ENCODE peak calls at places on chromosomes 7 and 10, in eight cellular contexts. X is CD4-positive, CD25-positive, alpha-beta regulatory T cell; K is glutamatergic neuron; O is RWPE1; Z is ELR; R is kidney glomerular epithelial cell; P is brain microvascular endothelial cell; Q is progenitor cell of endocrine pancreas. B is an unnamed sample.

GRCh38 chr7:73995330-73995729 is 32.6 kb upstream of the ELN start:
- DNase-seq in X (no peak), K (no peak), O (no peak), Z (peak), R (no peak), P (peak), Q (no peak), B (no peak)

GRCh38 chr7:957418-958220 is 3.1 kb upstream of the ADAP1 start:
- DNase-seq in X (no peak), K (peak), O (no peak), Z (no peak), R (no peak), P (no peak), Q (no peak), B (peak)

GRCh38 chr10:29617880-29618340 is 16.9 kb downstream of the SVIL start:
- DNase-seq in X (no peak), K (no peak), O (no peak), Z (no peak), R (no peak), P (no peak), Q (no peak), B (no peak)

GRCh38 chr7:36962367-36962766 is 238.1 kb upstream of the AOAH start:
- DNase-seq in X (no peak), K (no peak), O (no peak), Z (no peak), R (peak), P (no peak), Q (no peak), B (peak)

GRCh38 chr10:78756604-78757442 is 311.9 kb upstream of the ZMIZ1 start:
- DNase-seq in X (no peak), K (no peak), O (peak), Z (peak), R (peak), P (peak), Q (no peak), B (peak)

GRCh38 chr10:116783011-116783655 is 40.8 kb upstream of the HSPA12A start:
- DNase-seq in X (no peak), K (no peak), O (no peak), Z (no peak), R (no peak), P (no peak), Q (no peak), B (no peak)

GRCh38 chr7:131578602-131579001 is 22.2 kb upstream of the PODXL start:
- DNase-seq in X (no peak), K (no peak), O (no peak), Z (no peak), R (no peak), P (no peak), Q (no peak), B (no peak)

GRCh38 chr7:18916826-18917225 is 200.6 kb downstream of the TWIST1 start:
- DNase-seq in X (no peak), K (no peak), O (no peak), Z (no peak), R (no peak), P (no peak), Q (no peak), B (no peak)

GRCh38 chr10:67665491-67665890 is 30.5 kb downstream of the CTNNA3 start:
- DNase-seq in X (no peak), K (peak), O (no peak), Z (no peak), R (no peak), P (no peak), Q (no peak), B (no peak)

GRCh38 chr7:103106336-103107070 is 31.6 kb downstream of the ARMC10 start:
- DNase-seq in X (no peak), K (peak), O (no peak), Z (no peak), R (no peak), P (no peak), Q (peak), B (no peak)

GRCh38 chr7:27784399-27785053 is 44.6 kb downstream of the TAX1BP1 start:
- DNase-seq in X (peak), K (no peak), O (peak), Z (peak), R (peak), P (peak), Q (no peak), B (peak)

GRCh38 chr10:21388541-21389068 is 136.9 kb downstream of the SKIDA1 start:
- DNase-seq in X (no peak), K (no peak), O (no peak), Z (no peak), R (no peak), P (no peak), Q (no peak), B (no peak)

GRCh38 chr7:128783143-128783799 is 7.7 kb upstream of the OPN1SW start:
- DNase-seq in X (no peak), K (no peak), O (no peak), Z (peak), R (peak), P (peak), Q (no peak), B (no peak)

GRCh38 chr7:77940647-77941046 is 142.1 kb downstream of the PHTF2 start:
- DNase-seq in X (peak), K (no peak), O (peak), Z (peak), R (peak), P (peak), Q (no peak), B (peak)

GRCh38 chr7:158606671-158607424 is 19.2 kb upstream of the PTPRN2 start:
- DNase-seq in X (no peak), K (no peak), O (no peak), Z (no peak), R (no peak), P (no peak), Q (no peak), B (no peak)

GRCh38 chr7:102044984-102045673 is 227.7 kb downstream of the CUX1 start:
- DNase-seq in X (no peak), K (no peak), O (no peak), Z (peak), R (peak), P (peak), Q (no peak), B (no peak)

B was measured in Calu3.